ENCODE peak calls at places on chromosomes 13 and 19, in five cellular contexts. One of them, this sample, is unnamed.

GRCh38 chr13:70108276-70108845 is at the start of gene KLHL1:
- DNase-seq in NCI-H1092 treated with DMSO at 0.1 percent for 48 hours: no peak
- DNase-seq in activated CD8-positive, alpha-beta T cell treated with anti-CD3 and anti-CD28 coated beads, Interleukin-2, amount 10 ng/mL, durations not matched to agents 7 days and 5 days: no peak
- DNase-seq in stimulated activated CD4-positive, alpha-beta T cell treated with anti-CD3 and anti-CD28 coated beads, Interleukin-1b, Interleukin-23, amount 100 ng/mL, for 24 hours: no peak
- DNase-seq in T follicular helper cell: no peak
- DNase-seq in this sample: peak

GRCh38 chr13:48994731-48995130 is 19.0 kb downstream of the FNDC3A start:
- DNase-seq in NCI-H1092 treated with DMSO at 0.1 percent for 48 hours: no peak
- DNase-seq in activated CD8-positive, alpha-beta T cell treated with anti-CD3 and anti-CD28 coated beads, Interleukin-2, amount 10 ng/mL, durations not matched to agents 7 days and 5 days: no peak
- DNase-seq in stimulated activated CD4-positive, alpha-beta T cell treated with anti-CD3 and anti-CD28 coated beads, Interleukin-1b, Interleukin-23, amount 100 ng/mL, for 24 hours: no peak
- DNase-seq in T follicular helper cell: no peak
- DNase-seq in this sample: peak

GRCh38 chr13:109272595-109273325 is 513.6 kb downstream of the IRS2 start:
- DNase-seq in NCI-H1092 treated with DMSO at 0.1 percent for 48 hours: no peak
- DNase-seq in activated CD8-positive, alpha-beta T cell treated with anti-CD3 and anti-CD28 coated beads, Interleukin-2, amount 10 ng/mL, durations not matched to agents 7 days and 5 days: no peak
- DNase-seq in stimulated activated CD4-positive, alpha-beta T cell treated with anti-CD3 and anti-CD28 coated beads, Interleukin-1b, Interleukin-23, amount 100 ng/mL, for 24 hours: no peak
- DNase-seq in T follicular helper cell: no peak
- DNase-seq in this sample: peak

GRCh38 chr13:28744091-28744536 is 25.3 kb upstream of the SLC46A3 start:
- DNase-seq in NCI-H1092 treated with DMSO at 0.1 percent for 48 hours: no peak
- DNase-seq in activated CD8-positive, alpha-beta T cell treated with anti-CD3 and anti-CD28 coated beads, Interleukin-2, amount 10 ng/mL, durations not matched to agents 7 days and 5 days: no peak
- DNase-seq in stimulated activated CD4-positive, alpha-beta T cell treated with anti-CD3 and anti-CD28 coated beads, Interleukin-1b, Interleukin-23, amount 100 ng/mL, for 24 hours: no peak
- DNase-seq in T follicular helper cell: no peak
- DNase-seq in this sample: peak

GRCh38 chr19:2062770-2063169 is 11.7 kb upstream of the MKNK2 start:
- DNase-seq in NCI-H1092 treated with DMSO at 0.1 percent for 48 hours: no peak
- DNase-seq in activated CD8-positive, alpha-beta T cell treated with anti-CD3 and anti-CD28 coated beads, Interleukin-2, amount 10 ng/mL, durations not matched to agents 7 days and 5 days: no peak
- DNase-seq in stimulated activated CD4-positive, alpha-beta T cell treated with anti-CD3 and anti-CD28 coated beads, Interleukin-1b, Interleukin-23, amount 100 ng/mL, for 24 hours: no peak
- DNase-seq in T follicular helper cell: no peak
- DNase-seq in this sample: no peak

GRCh38 chr19:16506961-16507360 is 10.8 kb downstream of the C19orf44 start:
- DNase-seq in NCI-H1092 treated with DMSO at 0.1 percent for 48 hours: no peak
- DNase-seq in activated CD8-positive, alpha-beta T cell treated with anti-CD3 and anti-CD28 coated beads, Interleukin-2, amount 10 ng/mL, durations not matched to agents 7 days and 5 days: no peak
- DNase-seq in stimulated activated CD4-positive, alpha-beta T cell treated with anti-CD3 and anti-CD28 coated beads, Interleukin-1b, Interleukin-23, amount 100 ng/mL, for 24 hours: no peak
- DNase-seq in T follicular helper cell: no peak
- DNase-seq in this sample: no peak

GRCh38 chr13:84702174-84702573 is 819.9 kb upstream of the SLITRK1 start:
- DNase-seq in NCI-H1092 treated with DMSO at 0.1 percent for 48 hours: no peak
- DNase-seq in activated CD8-positive, alpha-beta T cell treated with anti-CD3 and anti-CD28 coated beads, Interleukin-2, amount 10 ng/mL, durations not matched to agents 7 days and 5 days: no peak
- DNase-seq in stimulated activated CD4-positive, alpha-beta T cell treated with anti-CD3 and anti-CD28 coated beads, Interleukin-1b, Interleukin-23, amount 100 ng/mL, for 24 hours: no peak
- DNase-seq in T follicular helper cell: no peak
- DNase-seq in this sample: no peak

GRCh38 chr19:10283301-10283733 is 3.4 kb upstream of the ICAM4 start:
- DNase-seq in NCI-H1092 treated with DMSO at 0.1 percent for 48 hours: no peak
- DNase-seq in activated CD8-positive, alpha-beta T cell treated with anti-CD3 and anti-CD28 coated beads, Interleukin-2, amount 10 ng/mL, durations not matched to agents 7 days and 5 days: no peak
- DNase-seq in stimulated activated CD4-positive, alpha-beta T cell treated with anti-CD3 and anti-CD28 coated beads, Interleukin-1b, Interleukin-23, amount 100 ng/mL, for 24 hours: no peak
- DNase-seq in T follicular helper cell: no peak
- DNase-seq in this sample: no peak

GRCh38 chr13:101945435-101945834 is 456.4 kb downstream of the FGF14 start:
- DNase-seq in NCI-H1092 treated with DMSO at 0.1 percent for 48 hours: no peak
- DNase-seq in activated CD8-positive, alpha-beta T cell treated with anti-CD3 and anti-CD28 coated beads, Interleukin-2, amount 10 ng/mL, durations not matched to agents 7 days and 5 days: no peak
- DNase-seq in stimulated activated CD4-positive, alpha-beta T cell treated with anti-CD3 and anti-CD28 coated beads, Interleukin-1b, Interleukin-23, amount 100 ng/mL, for 24 hours: no peak
- DNase-seq in T follicular helper cell: no peak
- DNase-seq in this sample: peak

GRCh38 chr13:44967656-44968451 is 21.4 kb downstream of the NUFIP1 start:
- DNase-seq in NCI-H1092 treated with DMSO at 0.1 percent for 48 hours: no peak
- DNase-seq in activated CD8-positive, alpha-beta T cell treated with anti-CD3 and anti-CD28 coated beads, Interleukin-2, amount 10 ng/mL, durations not matched to agents 7 days and 5 days: no peak
- DNase-seq in stimulated activated CD4-positive, alpha-beta T cell treated with anti-CD3 and anti-CD28 coated beads, Interleukin-1b, Interleukin-23, amount 100 ng/mL, for 24 hours: no peak
- DNase-seq in T follicular helper cell: no peak
- DNase-seq in this sample: peak

GRCh38 chr13:98761126-98761978 is 8.9 kb upstream of the SLC15A1 start:
- DNase-seq in NCI-H1092 treated with DMSO at 0.1 percent for 48 hours: no peak
- DNase-seq in activated CD8-positive, alpha-beta T cell treated with anti-CD3 and anti-CD28 coated beads, Interleukin-2, amount 10 ng/mL, durations not matched to agents 7 days and 5 days: no peak
- DNase-seq in stimulated activated CD4-positive, alpha-beta T cell treated with anti-CD3 and anti-CD28 coated beads, Interleukin-1b, Interleukin-23, amount 100 ng/mL, for 24 hours: no peak
- DNase-seq in T follicular helper cell: no peak
- DNase-seq in this sample: peak

GRCh38 chr19:42326969-42327368 is 1.5 kb downstream of the MEGF8 start:
- DNase-seq in NCI-H1092 treated with DMSO at 0.1 percent for 48 hours: no peak
- DNase-seq in activated CD8-positive, alpha-beta T cell treated with anti-CD3 and anti-CD28 coated beads, Interleukin-2, amount 10 ng/mL, durations not matched to agents 7 days and 5 days: no peak
- DNase-seq in stimulated activated CD4-positive, alpha-beta T cell treated with anti-CD3 and anti-CD28 coated beads, Interleukin-1b, Interleukin-23, amount 100 ng/mL, for 24 hours: no peak
- DNase-seq in T follicular helper cell: no peak
- DNase-seq in this sample: no peak

GRCh38 chr13:61362522-61362921 is 53.1 kb downstream of the PCDH20 start:
- DNase-seq in NCI-H1092 treated with DMSO at 0.1 percent for 48 hours: no peak
- DNase-seq in activated CD8-positive, alpha-beta T cell treated with anti-CD3 and anti-CD28 coated beads, Interleukin-2, amount 10 ng/mL, durations not matched to agents 7 days and 5 days: no peak
- DNase-seq in stimulated activated CD4-positive, alpha-beta T cell treated with anti-CD3 and anti-CD28 coated beads, Interleukin-1b, Interleukin-23, amount 100 ng/mL, for 24 hours: no peak
- DNase-seq in T follicular helper cell: no peak
- DNase-seq in this sample: no peak

GRCh38 chr13:44374348-44374712 is 706 bp downstream of the SERP2 start:
- DNase-seq in NCI-H1092 treated with DMSO at 0.1 percent for 48 hours: no peak
- DNase-seq in activated CD8-positive, alpha-beta T cell treated with anti-CD3 and anti-CD28 coated beads, Interleukin-2, amount 10 ng/mL, durations not matched to agents 7 days and 5 days: no peak
- DNase-seq in stimulated activated CD4-positive, alpha-beta T cell treated with anti-CD3 and anti-CD28 coated beads, Interleukin-1b, Interleukin-23, amount 100 ng/mL, for 24 hours: no peak
- DNase-seq in T follicular helper cell: no peak
- DNase-seq in this sample: no peak

GRCh38 chr19:46303702-46304397 is 7.0 kb downstream of the HIF3A start:
- DNase-seq in NCI-H1092 treated with DMSO at 0.1 percent for 48 hours: no peak
- DNase-seq in activated CD8-positive, alpha-beta T cell treated with anti-CD3 and anti-CD28 coated beads, Interleukin-2, amount 10 ng/mL, durations not matched to agents 7 days and 5 days: no peak
- DNase-seq in stimulated activated CD4-positive, alpha-beta T cell treated with anti-CD3 and anti-CD28 coated beads, Interleukin-1b, Interleukin-23, amount 100 ng/mL, for 24 hours: no peak
- DNase-seq in T follicular helper cell: no peak
- DNase-seq in this sample: peak

GRCh38 chr19:30878456-30878855 is 470.8 kb downstream of the TSHZ3 start:
- DNase-seq in NCI-H1092 treated with DMSO at 0.1 percent for 48 hours: no peak
- DNase-seq in activated CD8-positive, alpha-beta T cell treated with anti-CD3 and anti-CD28 coated beads, Interleukin-2, amount 10 ng/mL, durations not matched to agents 7 days and 5 days: no peak
- DNase-seq in stimulated activated CD4-positive, alpha-beta T cell treated with anti-CD3 and anti-CD28 coated beads, Interleukin-1b, Interleukin-23, amount 100 ng/mL, for 24 hours: no peak
- DNase-seq in T follicular helper cell: no peak
- DNase-seq in this sample: no peak

GRCh38 chr19:31350693-31351211 is 1.5 kb upstream of the TSHZ3 start:
- DNase-seq in NCI-H1092 treated with DMSO at 0.1 percent for 48 hours: no peak
- DNase-seq in activated CD8-positive, alpha-beta T cell treated with anti-CD3 and anti-CD28 coated beads, Interleukin-2, amount 10 ng/mL, durations not matched to agents 7 days and 5 days: no peak
- DNase-seq in stimulated activated CD4-positive, alpha-beta T cell treated with anti-CD3 and anti-CD28 coated beads, Interleukin-1b, Interleukin-23, amount 100 ng/mL, for 24 hours: no peak
- DNase-seq in T follicular helper cell: no peak
- DNase-seq in this sample: peak

GRCh38 chr13:49308104-49308875 is 60.6 kb downstream of the CDADC1 start:
- DNase-seq in NCI-H1092 treated with DMSO at 0.1 percent for 48 hours: no peak
- DNase-seq in activated CD8-positive, alpha-beta T cell treated with anti-CD3 and anti-CD28 coated beads, Interleukin-2, amount 10 ng/mL, durations not matched to agents 7 days and 5 days: no peak
- DNase-seq in stimulated activated CD4-positive, alpha-beta T cell treated with anti-CD3 and anti-CD28 coated beads, Interleukin-1b, Interleukin-23, amount 100 ng/mL, for 24 hours: no peak
- DNase-seq in T follicular helper cell: no peak
- DNase-seq in this sample: peak